ENCODE peak calls at places on chromosomes 7 and 10, in eight cellular contexts. One of them, this sample, is unnamed.
A peak's percentile ranks its signal among the peaks of the same experiment; 100 is the strongest.

GRCh38 chr10:30583778-30584415 is 45.7 kb downstream of the LYZL2 start:
- DNase-seq in coronary artery: peak; percentile 75
- DNase-seq in heart right ventricle: peak; percentile 38
- DNase-seq in IMR-90: peak; percentile 77
- DNase-seq in GM13977: peak; percentile 34
- DNase-seq in psoas muscle: peak; percentile 49
- DNase-seq in osteoblast: peak; percentile 76
- DNase-seq in epithelial cell of proximal tubule: peak; percentile 39
- DNase-seq in this sample: peak; percentile 51

GRCh38 chr10:102101152-102101551 is 19.0 kb downstream of the LDB1 start:
- DNase-seq in epithelial cell of proximal tubule: no peak
- DNase-seq in coronary artery: no peak
- DNase-seq in psoas muscle: no peak
- DNase-seq in IMR-90: no peak
- DNase-seq in osteoblast: no peak
- DNase-seq in heart right ventricle: no peak
- DNase-seq in GM13977: no peak
- DNase-seq in this sample: no peak

GRCh38 chr10:43355749-43356371 is 15.6 kb upstream of the FXYD4 start:
- DNase-seq in coronary artery: no peak
- DNase-seq in psoas muscle: no peak
- DNase-seq in heart right ventricle: no peak
- DNase-seq in IMR-90: no peak
- DNase-seq in epithelial cell of proximal tubule: peak; percentile 23
- DNase-seq in osteoblast: no peak
- DNase-seq in GM13977: no peak
- DNase-seq in this sample: no peak

GRCh38 chr10:6119962-6120361 is 31.1 kb downstream of the RBM17 start:
- DNase-seq in coronary artery: no peak
- DNase-seq in psoas muscle: no peak
- DNase-seq in osteoblast: peak; percentile 54
- DNase-seq in GM13977: no peak
- DNase-seq in epithelial cell of proximal tubule: no peak
- DNase-seq in heart right ventricle: no peak
- DNase-seq in IMR-90: no peak
- DNase-seq in this sample: no peak

GRCh38 chr7:16471933-16472332 is 6.4 kb upstream of the SOSTDC1 start:
- DNase-seq in osteoblast: no peak
- DNase-seq in heart right ventricle: no peak
- DNase-seq in psoas muscle: no peak
- DNase-seq in GM13977: no peak
- DNase-seq in epithelial cell of proximal tubule: no peak
- DNase-seq in IMR-90: no peak
- DNase-seq in coronary artery: no peak
- DNase-seq in this sample: no peak

GRCh38 chr7:79553811-79554555 is 100.5 kb upstream of the MAGI2 start:
- DNase-seq in osteoblast: peak; percentile 50
- DNase-seq in GM13977: no peak
- DNase-seq in coronary artery: no peak
- DNase-seq in heart right ventricle: no peak
- DNase-seq in epithelial cell of proximal tubule: peak; percentile 56
- DNase-seq in IMR-90: peak; percentile 78
- DNase-seq in psoas muscle: no peak
- DNase-seq in this sample: no peak

GRCh38 chr7:135601182-135601581 is 43.5 kb downstream of the NUP205 start:
- DNase-seq in epithelial cell of proximal tubule: peak; percentile 19
- DNase-seq in heart right ventricle: no peak
- DNase-seq in psoas muscle: no peak
- DNase-seq in coronary artery: no peak
- DNase-seq in osteoblast: no peak
- DNase-seq in GM13977: no peak
- DNase-seq in IMR-90: peak; percentile 67
- DNase-seq in this sample: no peak

GRCh38 chr7:16742547-16742946 is 11.0 kb upstream of the TSPAN13 start:
- DNase-seq in epithelial cell of proximal tubule: no peak
- DNase-seq in osteoblast: no peak
- DNase-seq in psoas muscle: no peak
- DNase-seq in GM13977: no peak
- DNase-seq in heart right ventricle: no peak
- DNase-seq in IMR-90: no peak
- DNase-seq in coronary artery: no peak
- DNase-seq in this sample: no peak

GRCh38 chr10:19290770-19291169 is 242.2 kb downstream of the MALRD1 start:
- DNase-seq in osteoblast: no peak
- DNase-seq in GM13977: no peak
- DNase-seq in psoas muscle: no peak
- DNase-seq in IMR-90: no peak
- DNase-seq in coronary artery: no peak
- DNase-seq in epithelial cell of proximal tubule: no peak
- DNase-seq in heart right ventricle: no peak
- DNase-seq in this sample: no peak

GRCh38 chr7:16644624-16644986 is 949 bp downstream of the ANKMY2 start:
- DNase-seq in IMR-90: peak; percentile 47
- DNase-seq in heart right ventricle: peak; percentile 56
- DNase-seq in osteoblast: peak; percentile 85
- DNase-seq in coronary artery: peak; percentile 79
- DNase-seq in GM13977: peak; percentile 18
- DNase-seq in epithelial cell of proximal tubule: no peak
- DNase-seq in psoas muscle: peak; percentile 51
- DNase-seq in this sample: peak; percentile 34

GRCh38 chr10:48685731-48686130 is 1.1 kb downstream of the WDFY4 start:
- DNase-seq in GM13977: no peak
- DNase-seq in heart right ventricle: no peak
- DNase-seq in epithelial cell of proximal tubule: no peak
- DNase-seq in IMR-90: no peak
- DNase-seq in osteoblast: no peak
- DNase-seq in coronary artery: no peak
- DNase-seq in psoas muscle: no peak
- DNase-seq in this sample: no peak

GRCh38 chr7:151809156-151809863 is 67.6 kb downstream of the PRKAG2 start:
- DNase-seq in IMR-90: no peak
- DNase-seq in epithelial cell of proximal tubule: no peak
- DNase-seq in psoas muscle: no peak
- DNase-seq in GM13977: no peak
- DNase-seq in heart right ventricle: no peak
- DNase-seq in coronary artery: no peak
- DNase-seq in osteoblast: no peak
- DNase-seq in this sample: no peak

GRCh38 chr10:132158810-132159209 is 27.9 kb upstream of the DPYSL4 start:
- DNase-seq in GM13977: no peak
- DNase-seq in osteoblast: no peak
- DNase-seq in psoas muscle: peak; percentile 2
- DNase-seq in epithelial cell of proximal tubule: no peak
- DNase-seq in heart right ventricle: no peak
- DNase-seq in IMR-90: no peak
- DNase-seq in coronary artery: no peak
- DNase-seq in this sample: no peak

GRCh38 chr10:95279042-95279820 is 11.6 kb downstream of the PDLIM1 start:
- DNase-seq in psoas muscle: no peak
- DNase-seq in GM13977: no peak
- DNase-seq in coronary artery: no peak
- DNase-seq in epithelial cell of proximal tubule: no peak
- DNase-seq in IMR-90: peak; percentile 81
- DNase-seq in heart right ventricle: no peak
- DNase-seq in osteoblast: peak; percentile 85
- DNase-seq in this sample: no peak

GRCh38 chr7:36400606-36401005 is 10.9 kb downstream of the ANLN start:
- DNase-seq in GM13977: no peak
- DNase-seq in epithelial cell of proximal tubule: no peak
- DNase-seq in heart right ventricle: no peak
- DNase-seq in psoas muscle: no peak
- DNase-seq in IMR-90: peak; percentile 57
- DNase-seq in osteoblast: no peak
- DNase-seq in coronary artery: no peak
- DNase-seq in this sample: no peak

GRCh38 chr10:62166331-62167154 is 102.1 kb downstream of the RTKN2 start:
- DNase-seq in IMR-90: peak; percentile 65
- DNase-seq in osteoblast: peak; percentile 88
- DNase-seq in coronary artery: no peak
- DNase-seq in heart right ventricle: no peak
- DNase-seq in GM13977: peak; percentile 44
- DNase-seq in psoas muscle: peak; percentile 32
- DNase-seq in epithelial cell of proximal tubule: no peak
- DNase-seq in this sample: peak; percentile 27
- TF ChIP-seq CTCF in IMR-90: no peak
- TF ChIP-seq CTCF in osteoblast: no peak
- TF ChIP-seq CTCF in coronary artery: no peak
- TF ChIP-seq CTCF in heart right ventricle: no peak
- TF ChIP-seq CTCF in GM13977: no peak
- TF ChIP-seq CTCF in psoas muscle: no peak
- TF ChIP-seq CTCF in epithelial cell of proximal tubule: no peak
- TF ChIP-seq CTCF in this sample: no peak

GRCh38 chr10:114487815-114488536 is 83.7 kb upstream of the AFAP1L2 start:
- DNase-seq in heart right ventricle: no peak
- DNase-seq in GM13977: no peak
- DNase-seq in coronary artery: no peak
- DNase-seq in IMR-90: peak; percentile 45
- DNase-seq in osteoblast: no peak
- DNase-seq in psoas muscle: no peak
- DNase-seq in epithelial cell of proximal tubule: no peak
- DNase-seq in this sample: no peak

GRCh38 chr10:114483575-114483974 is 79.3 kb upstream of the AFAP1L2 start:
- DNase-seq in osteoblast: no peak
- DNase-seq in heart right ventricle: no peak
- DNase-seq in epithelial cell of proximal tubule: no peak
- DNase-seq in IMR-90: no peak
- DNase-seq in psoas muscle: no peak
- DNase-seq in coronary artery: no peak
- DNase-seq in GM13977: no peak
- DNase-seq in this sample: no peak

GRCh38 chr10:114485695-114486400 is 81.5 kb upstream of the AFAP1L2 start:
- DNase-seq in epithelial cell of proximal tubule: no peak
- DNase-seq in osteoblast: no peak
- DNase-seq in heart right ventricle: no peak
- DNase-seq in psoas muscle: no peak
- DNase-seq in GM13977: no peak
- DNase-seq in IMR-90: no peak
- DNase-seq in coronary artery: no peak
- DNase-seq in this sample: no peak

GRCh38 chr10:114489521-114490310 is 85.4 kb upstream of the AFAP1L2 start:
- DNase-seq in epithelial cell of proximal tubule: no peak
- DNase-seq in IMR-90: no peak
- DNase-seq in osteoblast: no peak
- DNase-seq in coronary artery: no peak
- DNase-seq in heart right ventricle: no peak
- DNase-seq in psoas muscle: no peak
- DNase-seq in GM13977: no peak
- DNase-seq in this sample: no peak

DNA sequence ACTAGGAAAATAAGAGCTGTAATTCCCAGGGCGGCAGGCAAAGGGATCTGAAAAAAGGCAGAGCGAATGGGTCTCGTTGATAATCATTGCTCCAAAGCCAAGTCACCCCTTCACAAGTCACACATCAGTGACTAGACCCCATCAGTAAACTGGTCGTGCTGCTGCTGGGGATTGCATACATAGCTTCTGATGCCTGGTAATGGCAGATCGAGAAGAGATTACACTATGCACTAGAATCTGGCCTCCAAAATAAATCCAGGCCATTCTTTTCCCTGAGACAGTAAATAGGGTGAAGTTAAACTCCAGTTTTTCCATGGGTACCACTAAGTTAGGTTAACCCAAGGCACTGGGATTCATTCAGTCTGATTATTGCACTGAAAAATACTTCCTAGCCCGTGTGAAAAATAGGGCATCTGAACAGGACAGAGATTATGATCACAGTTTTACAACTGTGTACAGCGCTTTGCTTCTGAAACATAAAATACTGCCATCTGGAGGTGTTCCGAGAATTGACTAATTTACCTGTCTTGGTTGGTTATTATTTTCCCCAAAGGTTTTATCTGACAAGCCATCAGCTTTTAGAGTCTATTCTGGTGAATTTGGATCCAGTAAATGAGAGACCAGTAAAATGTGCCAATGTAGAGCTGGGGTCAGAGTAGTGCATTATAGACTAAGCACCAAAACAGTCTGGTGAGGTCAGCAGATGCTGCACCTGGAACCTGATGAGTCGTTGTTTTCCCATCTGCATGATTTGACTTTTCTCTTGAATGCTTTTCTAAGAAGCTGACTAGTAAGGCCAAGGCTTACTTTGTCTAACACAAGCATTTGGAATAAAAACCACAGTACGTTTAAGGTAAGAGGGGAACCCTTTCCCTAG is 82.9 kb upstream of the AFAP1L2 start:
- DNase-seq in IMR-90: peak; percentile 84
- DNase-seq in heart right ventricle: no peak
- DNase-seq in GM13977: no peak
- DNase-seq in osteoblast: no peak
- DNase-seq in epithelial cell of proximal tubule: no peak
- DNase-seq in coronary artery: no peak
- DNase-seq in psoas muscle: no peak
- DNase-seq in this sample: no peak
- TF ChIP-seq CTCF in IMR-90: no peak
- TF ChIP-seq CTCF in heart right ventricle: no peak
- TF ChIP-seq CTCF in GM13977: no peak
- TF ChIP-seq CTCF in osteoblast: no peak
- TF ChIP-seq CTCF in epithelial cell of proximal tubule: peak; percentile 24
- TF ChIP-seq CTCF in coronary artery: no peak
- TF ChIP-seq CTCF in psoas muscle: no peak
- TF ChIP-seq CTCF in this sample: no peak

DNA sequence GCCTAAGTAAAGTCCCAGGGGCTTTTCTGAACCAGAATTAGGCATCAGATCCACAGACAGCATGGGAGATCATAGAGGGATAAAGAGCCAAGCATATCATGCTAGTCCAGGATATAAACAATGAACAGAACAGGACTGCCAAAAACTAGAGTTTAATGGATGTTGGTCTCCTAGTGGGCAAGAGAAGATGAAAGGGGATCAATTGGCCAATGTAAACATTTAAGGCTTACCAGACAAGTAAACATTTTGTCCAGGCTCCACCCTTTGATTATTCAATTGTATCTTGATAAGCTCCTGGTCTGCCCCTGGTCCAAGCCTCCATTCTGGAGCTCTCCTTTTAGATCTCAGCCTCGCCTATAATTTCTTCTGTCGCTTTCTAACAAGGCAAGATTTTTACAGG is 18.9 kb downstream of the MACC1 start:
- DNase-seq in heart right ventricle: no peak
- DNase-seq in IMR-90: no peak
- DNase-seq in coronary artery: no peak
- DNase-seq in osteoblast: no peak
- DNase-seq in GM13977: no peak
- DNase-seq in epithelial cell of proximal tubule: no peak
- DNase-seq in psoas muscle: no peak
- DNase-seq in this sample: no peak
- TF ChIP-seq CTCF in heart right ventricle: no peak
- TF ChIP-seq CTCF in IMR-90: no peak
- TF ChIP-seq CTCF in coronary artery: no peak
- TF ChIP-seq CTCF in osteoblast: no peak
- TF ChIP-seq CTCF in GM13977: no peak
- TF ChIP-seq CTCF in epithelial cell of proximal tubule: no peak
- TF ChIP-seq CTCF in psoas muscle: no peak
- TF ChIP-seq CTCF in this sample: no peak

DNA sequence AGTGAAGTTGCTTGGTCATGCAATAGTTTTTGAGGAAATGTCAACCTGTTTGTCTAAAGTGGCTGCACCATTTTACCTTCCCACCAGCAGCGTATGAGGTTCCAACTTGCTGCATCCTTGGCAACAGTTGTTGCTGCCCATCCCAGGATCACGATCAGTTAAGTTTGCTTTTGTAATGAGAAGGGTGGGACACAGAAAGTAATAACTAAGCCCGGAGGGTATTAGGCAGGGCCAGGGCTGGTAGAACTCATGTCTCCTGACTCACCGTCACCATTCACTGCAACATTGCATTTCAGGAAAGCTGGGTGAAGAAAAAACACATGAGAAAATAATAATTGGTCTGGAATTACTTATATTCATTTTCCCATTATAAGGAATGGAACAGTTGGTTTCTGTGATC is 25.4 kb downstream of the CELF2 start:
- DNase-seq in epithelial cell of proximal tubule: no peak
- DNase-seq in GM13977: no peak
- DNase-seq in IMR-90: no peak
- DNase-seq in heart right ventricle: no peak
- DNase-seq in osteoblast: no peak
- DNase-seq in coronary artery: no peak
- DNase-seq in psoas muscle: no peak
- DNase-seq in this sample: no peak
- TF ChIP-seq CTCF in epithelial cell of proximal tubule: no peak
- TF ChIP-seq CTCF in GM13977: no peak
- TF ChIP-seq CTCF in IMR-90: no peak
- TF ChIP-seq CTCF in heart right ventricle: no peak
- TF ChIP-seq CTCF in osteoblast: no peak
- TF ChIP-seq CTCF in coronary artery: no peak
- TF ChIP-seq CTCF in psoas muscle: no peak
- TF ChIP-seq CTCF in this sample: no peak

This sample was measured in GM20000.